ENCODE peak calls at places on chromosome 17, in four cellular contexts. U is heart left ventricle; O is activated CD4-positive, alpha-beta T cell treated with anti-CD3 and anti-CD28 coated beads for 48 hours; Z is ascending aorta. Q is an unnamed sample.

GRCh38 chr17:3647769-3648540 is 11.4 kb downstream of the CTNS start:
- DNase-seq in U (peak; percentile 70), Z (no peak), O (peak; percentile 74), Q (peak; percentile 47)

GRCh38 chr17:16215965-16216316 is 607 bp upstream of the NCOR1 start:
- DNase-seq in O (peak; percentile 55), Z (no peak), U (no peak), Q (no peak)

GRCh38 chr17:2710804-2711607 is 558 bp downstream of the CLUH start:
- DNase-seq in Z (no peak), O (peak; percentile 62), U (no peak), Q (peak; percentile 58)

GRCh38 chr17:71727292-71727691 is 393.5 kb upstream of the SOX9 start:
- DNase-seq in O (no peak), Z (no peak), U (no peak), Q (no peak)

GRCh38 chr17:39062846-39063680 is 88.4 kb downstream of the PLXDC1 start:
- DNase-seq in U (no peak), O (no peak), Z (no peak), Q (no peak)

GRCh38 chr17:49513616-49514373 is 18.7 kb downstream of the NGFR start:
- DNase-seq in O (no peak), Z (no peak), U (peak; percentile 84), Q (no peak)

GRCh38 chr17:4206945-4207344 is 56.8 kb downstream of the ANKFY1 start:
- DNase-seq in U (no peak), Z (no peak), O (no peak), Q (no peak)

GRCh38 chr17:34579017-34579946 is at the start of gene TMEM132E:
- DNase-seq in Z (no peak), O (peak; percentile 28), U (peak; percentile 32), Q (peak; percentile 63)

GRCh38 chr17:66357037-66357436 is 54.6 kb downstream of the PRKCA start:
- DNase-seq in O (peak; percentile 28), U (no peak), Z (no peak), Q (no peak)

GRCh38 chr17:35875439-35876139 is 4.6 kb downstream of the CCL5 start:
- DNase-seq in O (no peak), Z (no peak), U (no peak), Q (no peak)

GRCh38 chr17:17535957-17536356 is 39.8 kb upstream of the RASD1 start:
- DNase-seq in U (peak; percentile 96), O (no peak), Z (no peak), Q (no peak)

GRCh38 chr17:32610027-32610650 is 123.3 kb downstream of the CDK5R1 start:
- DNase-seq in O (no peak), U (no peak), Z (no peak), Q (no peak)

GRCh38 chr17:68246271-68247028 is 1.4 kb upstream of the AMZ2 start:
- DNase-seq in O (no peak), U (no peak), Z (no peak), Q (no peak)

GRCh38 chr17:62800580-62800979 is 7.5 kb downstream of the MARCHF10 start:
- DNase-seq in U (no peak), O (no peak), Z (no peak), Q (no peak)

GRCh38 chr17:42571435-42572225 is 4.7 kb downstream of the MLX start:
- DNase-seq in O (no peak), U (no peak), Z (no peak), Q (no peak)

GRCh38 chr17:78409191-78409621 is 30.8 kb downstream of the PGS1 start:
- DNase-seq in U (no peak), O (no peak), Z (no peak), Q (no peak)

GRCh38 chr17:66677201-66677981 is 157.5 kb upstream of the CACNG5 start:
- DNase-seq in Z (no peak), U (no peak), O (peak; percentile 24), Q (no peak)

GRCh38 chr17:6675426-6675825 is 23.9 kb downstream of the C17orf100 start:
- DNase-seq in U (no peak), Z (no peak), O (no peak), Q (no peak)

GRCh38 chr17:76727745-76728456 is 1.3 kb downstream of the METTL23 start:
- DNase-seq in U (no peak), Z (no peak), O (peak; percentile 42), Q (peak; percentile 35)

GRCh38 chr17:51355314-51356083 is 95.2 kb downstream of the UTP18 start:
- DNase-seq in Z (no peak), O (no peak), U (no peak), Q (no peak)

GRCh38 chr17:48488548-48489106 is 42.2 kb downstream of the HOXB1 start:
- DNase-seq in Z (no peak), O (no peak), U (no peak), Q (no peak)

GRCh38 chr17:2789700-2790099 is 6.5 kb upstream of the RAP1GAP2 start:
- DNase-seq in O (no peak), Z (no peak), U (no peak), Q (no peak)

GRCh38 chr17:78075545-78075944 is 53.0 kb downstream of the TMC6 start:
- DNase-seq in Z (no peak), O (no peak), U (no peak), Q (no peak)

GRCh38 chr17:3972281-3972731 is 8.1 kb upstream of the ATP2A3 start:
- DNase-seq in U (no peak), O (no peak), Z (no peak), Q (no peak)

GRCh38 chr17:7801582-7801981 is 32.4 kb upstream of the KDM6B start:
- DNase-seq in Z (no peak), U (no peak), O (no peak), Q (no peak)

GRCh38 chr17:50919321-50920040 is 53.3 kb upstream of the TOB1 start:
- DNase-seq in O (peak; percentile 84), Z (peak; percentile 77), U (peak; percentile 96), Q (peak; percentile 94)

GRCh38 chr17:81339180-81339501 is 44.0 kb upstream of the SLC38A10 start:
- DNase-seq in O (no peak), Z (no peak), U (no peak), Q (no peak)

Q was measured in RPMI8226.